ENCODE peak calls at places on chromosomes 2 and 18, in five cellular contexts. K, U, I, T and C are unnamed samples.

GRCh38 chr2:232204457-232204931 is 174.1 kb upstream of the ALPP start:
- DNase-seq in K (peak), U (no peak), I (no peak), T (peak), C (no peak)

GRCh38 chr2:166539340-166540162 is 45.5 kb upstream of the SCN7A start:
- DNase-seq in K (no peak), U (no peak), I (no peak), T (peak), C (peak)

GRCh38 chr18:48412339-48412929 is 3.3 kb upstream of the ZBTB7C start:
- DNase-seq in K (no peak), U (no peak), I (no peak), T (no peak), C (peak)

GRCh38 chr18:3710712-3711269 is 260.8 kb downstream of the TGIF1 start:
- DNase-seq in K (no peak), U (no peak), I (peak), T (no peak), C (no peak)

GRCh38 chr2:39107156-39107555 is 13.7 kb downstream of the SOS1 start:
- DNase-seq in K (no peak), U (no peak), I (no peak), T (peak), C (no peak)

GRCh38 chr2:208222351-208222750 is 32.5 kb downstream of the IDH1 start:
- DNase-seq in K (no peak), U (no peak), I (no peak), T (no peak), C (no peak)

GRCh38 chr18:58367425-58368140 is 261.3 kb downstream of the ALPK2 start:
- DNase-seq in K (no peak), U (no peak), I (no peak), T (no peak), C (no peak)

GRCh38 chr2:236949089-236949935 is 136.4 kb upstream of the COPS8 start:
- DNase-seq in K (no peak), U (no peak), I (no peak), T (no peak), C (no peak)

GRCh38 chr2:221602938-221603337 is 30.8 kb upstream of the EPHA4 start:
- DNase-seq in K (no peak), U (no peak), I (no peak), T (no peak), C (no peak)

GRCh38 chr2:127081826-127082633 is 24.9 kb downstream of the BIN1 start:
- DNase-seq in K (no peak), U (peak), I (peak), T (peak), C (peak)

GRCh38 chr2:182625814-182626213 is 90.2 kb upstream of the DNAJC10 start:
- DNase-seq in K (no peak), U (no peak), I (no peak), T (no peak), C (no peak)

GRCh38 chr2:51263921-51264320 is 232.0 kb upstream of the NRXN1 start:
- DNase-seq in K (no peak), U (no peak), I (no peak), T (no peak), C (no peak)

GRCh38 chr18:61635901-61636528 is 256.8 kb downstream of the RNF152 start:
- DNase-seq in K (peak), U (no peak), I (peak), T (peak), C (peak)

GRCh38 chr18:58024139-58024538 is 19.9 kb upstream of the NEDD4L start:
- DNase-seq in K (no peak), U (no peak), I (no peak), T (no peak), C (no peak)

GRCh38 chr2:171706152-171706803 is 19.0 kb downstream of the DYNC1I2 start:
- DNase-seq in K (no peak), U (no peak), I (no peak), T (no peak), C (peak)

GRCh38 chr2:26767894-26768487 is 3.9 kb downstream of the SLC35F6 start:
- DNase-seq in K (no peak), U (no peak), I (no peak), T (no peak), C (no peak)

GRCh38 chr18:10973579-10974260 is 175.6 kb downstream of the PIEZO2 start:
- DNase-seq in K (no peak), U (no peak), I (no peak), T (peak), C (no peak)

GRCh38 chr2:64434039-64434657 is 19.8 kb upstream of the LGALSL start:
- DNase-seq in K (no peak), U (no peak), I (no peak), T (no peak), C (no peak)

GRCh38 chr18:22228930-22229329 is 59.5 kb downstream of the GATA6 start:
- DNase-seq in K (no peak), U (no peak), I (no peak), T (no peak), C (no peak)

GRCh38 chr2:239035997-239036731 is 188.3 kb downstream of the TWIST2 start:
- DNase-seq in K (peak), U (no peak), I (no peak), T (no peak), C (no peak)

GRCh38 chr2:90069290-90069894 is 1377.9 kb downstream of the RPIA start:
- DNase-seq in K (no peak), U (no peak), I (peak), T (peak), C (peak)

GRCh38 chr2:215812966-215813365 is 200.4 kb downstream of the MREG start:
- DNase-seq in K (no peak), U (no peak), I (no peak), T (no peak), C (no peak)

GRCh38 chr2:204487447-204488229 is 57.6 kb upstream of the PARD3B start:
- DNase-seq in K (no peak), U (no peak), I (no peak), T (no peak), C (no peak)

GRCh38 chr2:48444404-48444803 is 85.5 kb upstream of the STON1 start:
- DNase-seq in K (no peak), U (no peak), I (no peak), T (no peak), C (no peak)

GRCh38 chr2:111095426-111095825 is 25.3 kb upstream of the BCL2L11 start:
- DNase-seq in K (no peak), U (no peak), I (no peak), T (no peak), C (no peak)

GRCh38 chr18:8329186-8329771 is 280.0 kb upstream of the RAB12 start:
- DNase-seq in K (no peak), U (no peak), I (no peak), T (no peak), C (no peak)

GRCh38 chr2:197399887-197400540 is 34.8 kb downstream of the SF3B1 start:
- DNase-seq in K (no peak), U (no peak), I (no peak), T (no peak), C (no peak)

GRCh38 chr2:218904176-218904575 is 23.5 kb downstream of the WNT10A start:
- DNase-seq in K (no peak), U (no peak), I (no peak), T (no peak), C (no peak)

GRCh38 chr18:43279015-43279758 is 1.9 kb upstream of the SYT4 start:
- DNase-seq in K (no peak), U (no peak), I (no peak), T (no peak), C (peak)